ENCODE peak calls at places on chromosome 19, in four cellular contexts. A is WTC11, Z is K562, E is HepG2. P is an unnamed sample.

GRCh38 chr19:12727745-12728433 is 4.2 kb upstream of the TNPO2 start:
- DNase-seq in Z (no peak), E (no peak), A (no peak), P (no peak)

GRCh38 chr19:14400913-14401312 is 18.2 kb downstream of the DDX39A start:
- DNase-seq in Z (no peak), E (no peak), A (no peak), P (no peak)

GRCh38 chr19:35299523-35300339 is 7.8 kb downstream of the MAG start:
- DNase-seq in E (no peak), A (peak), Z (peak), P (no peak)

GRCh38 chr19:16920816-16921529 is 32.2 kb downstream of the F2RL3 start:
- DNase-seq in A (no peak), E (no peak), Z (peak), P (no peak)

GRCh38 chr19:40217921-40218890 is at the start of gene TTC9B:
- DNase-seq in A (peak), E (no peak), Z (peak), P (peak)

GRCh38 chr19:55146648-55147218 is 2.3 kb downstream of the TNNT1 start:
- DNase-seq in Z (peak), A (peak), E (peak), P (peak)

GRCh38 chr19:55519461-55520311 is 17.2 kb downstream of the SBK2 start:
- DNase-seq in Z (no peak), A (no peak), E (peak), P (peak)

GRCh38 chr19:40688294-40688693 is 2.2 kb downstream of the NUMBL start:
- DNase-seq in A (no peak), Z (no peak), E (no peak), P (no peak)

GRCh38 chr19:5472303-5472702 is 17.1 kb downstream of the ZNRF4 start:
- DNase-seq in Z (no peak), E (no peak), A (no peak), P (no peak)

DNA sequence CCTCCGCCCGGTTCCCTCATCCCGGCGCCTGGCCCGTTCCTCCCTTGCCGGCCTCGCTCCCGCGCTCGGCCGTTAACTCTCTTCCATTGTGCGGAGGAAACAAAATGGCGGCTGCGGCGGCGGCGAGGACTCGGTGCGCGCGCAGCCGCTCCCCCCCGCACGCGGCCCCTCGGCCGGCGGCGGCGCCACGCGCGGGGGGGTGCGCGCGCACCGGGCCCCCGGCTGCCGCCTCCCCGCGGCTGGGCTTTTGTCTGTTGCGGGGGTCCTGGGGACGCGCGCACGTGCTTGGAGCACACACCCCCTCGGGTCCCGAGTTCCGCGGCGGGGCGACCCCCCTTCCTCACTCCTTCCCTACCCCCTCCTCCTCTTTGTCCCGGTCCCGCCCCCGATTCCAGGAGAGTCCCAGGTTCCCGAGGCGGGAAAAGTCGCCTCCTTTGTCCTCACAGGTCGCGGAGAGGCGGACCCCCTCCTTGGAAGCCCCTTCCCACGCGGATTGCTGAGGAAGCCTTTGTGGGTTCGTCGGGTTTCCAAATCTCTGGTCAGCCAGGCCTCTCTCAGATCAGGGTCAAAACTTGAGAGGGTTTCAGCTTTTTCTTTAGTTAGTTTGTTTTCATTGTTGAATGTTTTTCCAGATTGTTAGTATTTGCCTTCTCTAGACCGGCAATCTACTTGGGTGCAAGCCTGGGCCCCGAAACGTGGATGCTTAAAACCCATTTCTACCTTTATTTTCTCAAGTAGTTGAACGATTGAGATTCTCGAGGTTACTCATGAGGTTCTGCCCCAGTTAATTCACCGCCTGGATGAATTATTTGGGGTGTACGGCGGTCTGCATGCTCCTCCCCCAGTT is 687 bp downstream of the ILF3 start:
- DNase-seq in E (peak), Z (peak), A (peak), P (peak)
- TF ChIP-seq HMGXB4 in E (no peak), Z (no peak), A (no peak), P (no peak)

GRCh38 chr19:7600721-7601120 is 5.1 kb downstream of the CAMSAP3 start:
- DNase-seq in Z (no peak), A (no peak), E (no peak), P (no peak)

GRCh38 chr19:7597689-7598088 is 2.0 kb downstream of the CAMSAP3 start:
- DNase-seq in A (no peak), Z (no peak), E (peak), P (peak)

GRCh38 chr19:7596191-7596937 is 701 bp downstream of the CAMSAP3 start:
- DNase-seq in A (no peak), E (no peak), Z (no peak), P (no peak)

GRCh38 chr19:7598180-7598579 is 2.5 kb downstream of the CAMSAP3 start:
- DNase-seq in E (no peak), Z (no peak), A (no peak), P (no peak)

DNA sequence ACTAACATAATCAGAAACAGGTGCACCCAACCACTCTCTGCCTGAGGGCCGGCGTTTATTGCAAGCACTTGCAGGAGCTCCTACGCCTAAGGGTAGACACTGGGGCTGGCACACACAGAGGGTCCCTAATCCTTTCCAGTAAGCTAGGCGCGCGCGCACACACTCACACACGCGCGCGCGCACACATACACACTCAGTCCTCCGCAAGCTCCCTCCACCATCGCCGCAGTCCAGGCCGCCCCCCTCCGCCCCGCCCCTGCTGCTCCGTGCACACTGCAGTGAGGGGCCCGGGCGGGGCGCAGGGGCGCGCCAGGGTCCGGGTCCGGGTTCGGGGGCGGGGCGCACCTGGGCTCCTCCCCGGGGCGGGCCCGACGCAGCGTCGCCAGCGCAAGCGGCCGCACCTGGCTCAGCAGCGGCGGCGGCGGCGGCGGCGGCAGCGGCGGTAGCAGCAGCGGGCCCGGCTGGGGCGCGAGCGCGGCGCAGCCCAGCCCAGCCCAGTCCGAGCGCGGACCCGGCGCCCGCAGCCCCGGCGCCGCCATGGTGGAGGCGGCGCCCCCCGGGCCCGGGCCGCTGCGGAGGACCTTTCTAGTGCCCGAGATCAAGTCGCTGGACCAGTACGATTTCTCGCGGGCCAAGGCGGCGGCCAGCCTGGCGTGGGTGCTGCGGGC is at the start of gene CAMSAP3:
- DNase-seq in Z (peak), A (peak), E (peak), P (peak)
- TF ChIP-seq JUN in Z (no peak), A (no peak), E (no peak), P (no peak)

DNA sequence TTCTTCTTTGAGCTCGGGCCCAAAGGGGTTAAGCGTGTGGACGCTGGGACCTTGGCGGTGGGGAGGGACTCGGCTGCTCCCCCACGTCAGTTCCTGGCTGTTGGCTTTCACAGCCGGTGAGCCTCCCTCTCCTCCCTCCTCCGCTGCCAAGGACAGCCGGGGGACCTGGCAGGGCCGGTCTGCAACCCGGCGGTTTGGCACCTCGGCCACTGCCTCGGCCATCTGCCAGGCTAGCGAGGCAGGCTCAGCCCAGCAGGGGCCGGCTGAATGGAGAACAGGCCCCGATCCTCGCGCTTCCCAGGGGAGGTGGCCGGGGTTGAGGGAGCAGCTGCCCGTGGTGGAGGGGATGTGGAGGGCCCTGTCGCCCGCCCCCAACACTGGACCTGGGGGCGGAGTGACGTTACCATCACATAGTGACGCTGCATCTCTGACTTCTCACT is 5.0 kb downstream of the TLE5 start:
- DNase-seq in Z (peak), A (no peak), E (no peak), P (peak)
- TF ChIP-seq ESRRA in Z (no peak), A (no peak), E (no peak), P (no peak)

GRCh38 chr19:29658221-29658991 is 6.9 kb upstream of the PLEKHF1 start:
- DNase-seq in E (no peak), Z (no peak), A (no peak), P (no peak)
- TF ChIP-seq HMGXB4 in E (no peak), Z (no peak), A (no peak), P (no peak)

GRCh38 chr19:51440846-51441409 is 17.3 kb downstream of the SIGLEC8 start:
- DNase-seq in E (no peak), A (no peak), Z (peak), P (no peak)

GRCh38 chr19:51439021-51439465 is 19.2 kb downstream of the SIGLEC8 start:
- DNase-seq in A (peak), Z (peak), E (peak), P (no peak)

GRCh38 chr19:51440052-51440451 is 18.2 kb downstream of the SIGLEC8 start:
- DNase-seq in Z (no peak), A (no peak), E (no peak), P (no peak)

GRCh38 chr19:51441410-51442390 is 16.6 kb downstream of the SIGLEC8 start:
- DNase-seq in E (no peak), A (no peak), Z (peak), P (peak)
- TF ChIP-seq JUN in E (no peak), A (no peak), Z (no peak), P (no peak)

GRCh38 chr19:54029930-54030490 is 33.7 kb downstream of the VSTM1 start:
- DNase-seq in E (peak), A (peak), Z (peak), P (peak)
- TF ChIP-seq ESRRA in E (no peak), A (no peak), Z (no peak), P (no peak)

GRCh38 chr19:1310853-1311180 is 25.1 kb downstream of the EFNA2 start:
- DNase-seq in E (no peak), A (no peak), Z (no peak), P (no peak)

GRCh38 chr19:1311543-1312091 is 25.9 kb downstream of the EFNA2 start:
- DNase-seq in A (no peak), E (no peak), Z (no peak), P (peak)

GRCh38 chr19:1313695-1314613 is 28.3 kb downstream of the EFNA2 start:
- DNase-seq in E (no peak), A (no peak), Z (no peak), P (peak)

GRCh38 chr19:1315470-1316166 is 29.9 kb downstream of the EFNA2 start:
- DNase-seq in A (peak), Z (peak), E (no peak), P (peak)

DNA sequence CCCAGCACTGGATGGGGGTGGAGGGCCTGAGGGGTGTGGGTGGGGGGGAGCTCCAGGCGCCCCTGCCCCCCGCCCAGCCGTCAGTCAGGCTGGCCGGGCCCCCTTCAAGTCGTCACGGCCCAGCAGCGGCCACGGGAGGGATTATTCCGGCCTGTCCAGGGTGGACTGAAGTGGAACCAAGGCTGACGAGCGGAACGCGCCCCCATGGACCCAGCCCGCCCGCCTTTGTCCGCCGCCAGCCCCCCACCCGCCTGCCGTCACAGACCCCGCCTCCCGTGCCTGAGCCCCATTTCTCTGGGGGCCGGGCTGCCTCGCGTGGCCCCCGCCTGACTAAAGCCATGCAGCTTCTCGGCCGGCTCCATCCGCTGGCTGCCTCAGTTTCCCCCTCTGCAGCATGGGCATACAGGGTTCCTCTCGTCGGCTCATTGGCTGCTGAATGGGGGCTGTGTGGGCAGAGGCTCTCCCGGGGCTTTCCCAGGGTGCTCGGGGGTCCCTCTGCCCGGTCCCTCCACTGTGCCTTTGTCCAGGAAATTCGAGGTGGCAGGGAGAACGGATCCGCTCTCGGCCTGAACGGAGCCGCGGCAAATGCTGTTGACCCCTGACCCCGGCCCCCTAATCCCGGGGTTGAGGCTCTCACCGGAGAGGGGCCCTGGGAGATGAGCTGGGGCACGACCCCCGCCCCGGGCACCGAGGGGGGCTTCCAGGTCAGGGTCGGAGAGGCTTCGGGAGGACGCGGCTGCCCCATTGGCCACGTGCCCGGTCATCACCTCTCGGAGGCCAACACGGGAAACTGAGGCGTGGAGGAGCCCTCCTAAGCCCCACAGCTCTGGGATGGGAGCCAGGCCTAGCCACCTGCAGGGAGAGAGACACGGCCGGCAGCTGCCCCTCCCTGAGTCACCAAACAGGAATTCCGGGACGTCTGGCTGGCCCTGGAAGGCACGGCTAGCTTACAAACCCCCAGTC is 27.3 kb downstream of the EFNA2 start:
- DNase-seq in A (no peak), E (no peak), Z (no peak), P (peak)
- TF ChIP-seq HMGXB4 in A (no peak), E (no peak), Z (no peak), P (no peak)

GRCh38 chr19:38658462-38659306 is 11.2 kb downstream of the ACTN4 start:
- DNase-seq in Z (no peak), A (no peak), E (peak), P (peak)
- TF ChIP-seq JUN in Z (no peak), A (no peak), E (peak), P (peak)

GRCh38 chr19:4098493-4098892 is 25.4 kb downstream of the MAP2K2 start:
- DNase-seq in Z (no peak), E (no peak), A (no peak), P (no peak)
- TF ChIP-seq ESRRA in Z (no peak), E (no peak), A (no peak), P (no peak)

DNA sequence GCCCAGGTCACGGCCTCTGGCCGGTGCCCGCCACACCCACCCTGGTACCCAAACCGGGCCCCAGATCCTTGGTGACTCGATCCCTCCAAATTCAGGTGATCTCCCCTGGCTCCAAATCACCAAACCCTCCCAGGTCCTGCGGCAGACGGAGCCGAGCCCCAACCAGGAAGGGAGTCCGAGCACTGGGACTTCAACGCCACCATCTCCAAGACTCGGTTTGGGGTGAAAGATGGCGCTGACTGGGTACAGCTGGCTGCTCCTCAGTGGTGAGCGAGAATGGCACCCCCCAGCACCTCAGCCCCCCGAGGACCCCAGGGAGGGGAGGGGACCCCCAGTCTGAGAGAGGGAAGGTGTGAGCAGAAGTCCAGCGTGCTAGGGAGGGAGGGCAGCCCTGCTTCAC is 2.3 kb downstream of the CEACAM16 start:
- DNase-seq in E (no peak), Z (no peak), A (no peak), P (no peak)
- TF ChIP-seq HMGXB4 in E (no peak), Z (no peak), A (no peak), P (no peak)

P was measured in A549.